ENCODE peak calls at places on chromosomes 12 and 14, in nine cellular contexts. S, B, V, A, Y, C, J, I and Z are unnamed samples.
A peak's percentile ranks its signal among the peaks of the same experiment; 100 is the strongest.

GRCh38 chr14:75175677-75176141 is 703 bp downstream of the TMED10 start:
- DNase-seq in S (no peak), B (no peak), V (no peak), A (no peak), Y (no peak), C (no peak), J (peak; percentile 7), I (no peak), Z (no peak)

GRCh38 chr12:131831021-131831571 is 2.9 kb downstream of the MMP17 start:
- DNase-seq in S (no peak), B (peak; percentile 48), V (peak; percentile 47), A (peak; percentile 45), Y (no peak), C (peak; percentile 10), J (no peak), I (no peak), Z (no peak)

GRCh38 chr12:109722022-109722752 is 8.6 kb downstream of the FAM222A start:
- DNase-seq in S (no peak), B (no peak), V (no peak), A (no peak), Y (no peak), C (no peak), J (no peak), I (no peak), Z (no peak)

GRCh38 chr14:22556990-22557623 is 31.9 kb downstream of the DAD1 start:
- DNase-seq in S (peak; percentile 91), B (peak; percentile 92), V (peak; percentile 93), A (peak; percentile 59), Y (peak; percentile 53), C (peak; percentile 76), J (no peak), I (peak; percentile 61), Z (peak; percentile 91)

GRCh38 chr12:46269429-46270241 is 792 bp upstream of the SLC38A1 start:
- DNase-seq in S (peak; percentile 56), B (peak; percentile 69), V (peak; percentile 78), A (no peak), Y (no peak), C (no peak), J (no peak), I (peak; percentile 50), Z (peak; percentile 86)

GRCh38 chr12:3202734-3203446 is 125.7 kb downstream of the TSPAN9 start:
- DNase-seq in S (peak; percentile 76), B (peak; percentile 60), V (peak; percentile 74), A (peak; percentile 82), Y (no peak), C (peak; percentile 54), J (no peak), I (peak; percentile 30), Z (peak; percentile 47)

GRCh38 chr12:32069071-32069470 is 37.6 kb upstream of the BICD1 start:
- DNase-seq in S (no peak), B (no peak), V (no peak), A (no peak), Y (no peak), C (peak; percentile 18), J (no peak), I (no peak), Z (no peak)

GRCh38 chr12:130266751-130267150 is 70.9 kb upstream of the PIWIL1 start:
- DNase-seq in S (peak; percentile 73), B (no peak), V (no peak), A (no peak), Y (no peak), C (no peak), J (no peak), I (no peak), Z (no peak)

GRCh38 chr12:24424889-24425600 is 475.6 kb upstream of the SOX5 start:
- DNase-seq in S (no peak), B (no peak), V (no peak), A (no peak), Y (no peak), C (no peak), J (no peak), I (no peak), Z (no peak)

GRCh38 chr14:103129301-103130016 is 6.2 kb downstream of the TNFAIP2 start:
- DNase-seq in S (no peak), B (no peak), V (no peak), A (no peak), Y (no peak), C (no peak), J (no peak), I (no peak), Z (no peak)

GRCh38 chr12:16048511-16048910 is 137.4 kb downstream of the DERA start:
- DNase-seq in S (no peak), B (no peak), V (no peak), A (no peak), Y (no peak), C (no peak), J (no peak), I (no peak), Z (no peak)

GRCh38 chr14:68981124-68981523 is 2.0 kb upstream of the ACTN1 start:
- DNase-seq in S (no peak), B (no peak), V (no peak), A (no peak), Y (no peak), C (no peak), J (no peak), I (no peak), Z (peak; percentile 33)

GRCh38 chr12:33041562-33041961 is 145.0 kb upstream of the PKP2 start:
- DNase-seq in S (no peak), B (no peak), V (no peak), A (no peak), Y (no peak), C (no peak), J (no peak), I (no peak), Z (no peak)

GRCh38 chr14:100571837-100572236 is 15.4 kb downstream of the BEGAIN start:
- DNase-seq in S (no peak), B (no peak), V (no peak), A (no peak), Y (no peak), C (no peak), J (no peak), I (no peak), Z (no peak)

GRCh38 chr12:27330846-27331245 is 1.8 kb upstream of the BMAL2 start:
- DNase-seq in S (no peak), B (no peak), V (no peak), A (no peak), Y (no peak), C (no peak), J (no peak), I (no peak), Z (no peak)

GRCh38 chr12:57370696-57371095 is 60.1 kb downstream of the R3HDM2 start:
- DNase-seq in S (no peak), B (no peak), V (no peak), A (no peak), Y (no peak), C (no peak), J (no peak), I (no peak), Z (no peak)

GRCh38 chr12:47604474-47604873 is 101.4 kb downstream of the RPAP3 start:
- DNase-seq in S (no peak), B (no peak), V (no peak), A (no peak), Y (no peak), C (no peak), J (peak; percentile 17), I (no peak), Z (no peak)